ENCODE peak calls at places on chromosomes 11 and 22, in seven cellular contexts. One of them, this sample, is unnamed.

GRCh38 chr11:44568706-44569473 is 3.4 kb downstream of the CD82 start:
- DNase-seq in activated T-cell treated with anti-CD3 and anti-CD28 coated beads for 1 hour: peak
- DNase-seq in NCI-H2081 treated with DMSO at 0.1 percent for 48 hours: no peak
- DNase-seq in AG08395: peak
- DNase-seq in activated CD8-positive, alpha-beta T cell treated with anti-CD3 and anti-CD28 coated beads, Interleukin-2, amount 10 ng/mL, durations not matched to agents 7 days and 5 days: peak
- DNase-seq in MCF 10A: peak
- DNase-seq in SW 1271: peak
- DNase-seq in this sample: peak

GRCh38 chr11:40403321-40403720 is 1056.1 kb downstream of the LRRC4C start:
- DNase-seq in MCF 10A: peak
- DNase-seq in activated T-cell treated with anti-CD3 and anti-CD28 coated beads for 1 hour: no peak
- DNase-seq in SW 1271: no peak
- DNase-seq in NCI-H2081 treated with DMSO at 0.1 percent for 48 hours: no peak
- DNase-seq in AG08395: no peak
- DNase-seq in activated CD8-positive, alpha-beta T cell treated with anti-CD3 and anti-CD28 coated beads, Interleukin-2, amount 10 ng/mL, durations not matched to agents 7 days and 5 days: no peak
- DNase-seq in this sample: no peak

GRCh38 chr11:44426119-44426518 is 116.2 kb upstream of the ALX4 start:
- DNase-seq in AG08395: no peak
- DNase-seq in activated CD8-positive, alpha-beta T cell treated with anti-CD3 and anti-CD28 coated beads, Interleukin-2, amount 10 ng/mL, durations not matched to agents 7 days and 5 days: no peak
- DNase-seq in NCI-H2081 treated with DMSO at 0.1 percent for 48 hours: no peak
- DNase-seq in activated T-cell treated with anti-CD3 and anti-CD28 coated beads for 1 hour: no peak
- DNase-seq in MCF 10A: no peak
- DNase-seq in SW 1271: no peak
- DNase-seq in this sample: no peak

GRCh38 chr11:35373284-35373933 is 45.9 kb downstream of the SLC1A2 start:
- DNase-seq in activated T-cell treated with anti-CD3 and anti-CD28 coated beads for 1 hour: no peak
- DNase-seq in MCF 10A: no peak
- DNase-seq in SW 1271: no peak
- DNase-seq in NCI-H2081 treated with DMSO at 0.1 percent for 48 hours: no peak
- DNase-seq in AG08395: no peak
- DNase-seq in activated CD8-positive, alpha-beta T cell treated with anti-CD3 and anti-CD28 coated beads, Interleukin-2, amount 10 ng/mL, durations not matched to agents 7 days and 5 days: no peak
- DNase-seq in this sample: peak

GRCh38 chr11:111702623-111703022 is 63.6 kb downstream of the PPP2R1B start:
- DNase-seq in activated CD8-positive, alpha-beta T cell treated with anti-CD3 and anti-CD28 coated beads, Interleukin-2, amount 10 ng/mL, durations not matched to agents 7 days and 5 days: no peak
- DNase-seq in MCF 10A: no peak
- DNase-seq in NCI-H2081 treated with DMSO at 0.1 percent for 48 hours: no peak
- DNase-seq in activated T-cell treated with anti-CD3 and anti-CD28 coated beads for 1 hour: no peak
- DNase-seq in SW 1271: no peak
- DNase-seq in AG08395: no peak
- DNase-seq in this sample: no peak

GRCh38 chr11:73141031-73141308 is 1.1 kb downstream of the FCHSD2 start:
- DNase-seq in NCI-H2081 treated with DMSO at 0.1 percent for 48 hours: no peak
- DNase-seq in activated T-cell treated with anti-CD3 and anti-CD28 coated beads for 1 hour: peak
- DNase-seq in AG08395: peak
- DNase-seq in SW 1271: no peak
- DNase-seq in MCF 10A: no peak
- DNase-seq in activated CD8-positive, alpha-beta T cell treated with anti-CD3 and anti-CD28 coated beads, Interleukin-2, amount 10 ng/mL, durations not matched to agents 7 days and 5 days: peak
- DNase-seq in this sample: no peak

GRCh38 chr22:23218867-23219251 is 38.5 kb downstream of the BCR start:
- DNase-seq in NCI-H2081 treated with DMSO at 0.1 percent for 48 hours: no peak
- DNase-seq in AG08395: no peak
- DNase-seq in SW 1271: no peak
- DNase-seq in MCF 10A: no peak
- DNase-seq in activated CD8-positive, alpha-beta T cell treated with anti-CD3 and anti-CD28 coated beads, Interleukin-2, amount 10 ng/mL, durations not matched to agents 7 days and 5 days: no peak
- DNase-seq in activated T-cell treated with anti-CD3 and anti-CD28 coated beads for 1 hour: no peak
- DNase-seq in this sample: peak

GRCh38 chr22:37198290-37199102 is 10.4 kb upstream of the C1QTNF6 start:
- DNase-seq in SW 1271: peak
- DNase-seq in MCF 10A: peak
- DNase-seq in NCI-H2081 treated with DMSO at 0.1 percent for 48 hours: no peak
- DNase-seq in AG08395: peak
- DNase-seq in activated T-cell treated with anti-CD3 and anti-CD28 coated beads for 1 hour: peak
- DNase-seq in activated CD8-positive, alpha-beta T cell treated with anti-CD3 and anti-CD28 coated beads, Interleukin-2, amount 10 ng/mL, durations not matched to agents 7 days and 5 days: peak
- DNase-seq in this sample: peak

GRCh38 chr11:14029971-14030531 is 67.5 kb downstream of the SPON1 start:
- DNase-seq in AG08395: peak
- DNase-seq in MCF 10A: peak
- DNase-seq in NCI-H2081 treated with DMSO at 0.1 percent for 48 hours: peak
- DNase-seq in SW 1271: no peak
- DNase-seq in activated CD8-positive, alpha-beta T cell treated with anti-CD3 and anti-CD28 coated beads, Interleukin-2, amount 10 ng/mL, durations not matched to agents 7 days and 5 days: no peak
- DNase-seq in activated T-cell treated with anti-CD3 and anti-CD28 coated beads for 1 hour: no peak
- DNase-seq in this sample: peak

GRCh38 chr11:2930705-2931415 is 1.6 kb upstream of the PHLDA2 start:
- DNase-seq in NCI-H2081 treated with DMSO at 0.1 percent for 48 hours: no peak
- DNase-seq in activated T-cell treated with anti-CD3 and anti-CD28 coated beads for 1 hour: no peak
- DNase-seq in activated CD8-positive, alpha-beta T cell treated with anti-CD3 and anti-CD28 coated beads, Interleukin-2, amount 10 ng/mL, durations not matched to agents 7 days and 5 days: peak
- DNase-seq in MCF 10A: peak
- DNase-seq in AG08395: peak
- DNase-seq in SW 1271: peak
- DNase-seq in this sample: peak

GRCh38 chr22:48643066-48643731 is 1184.5 kb downstream of the BRD1 start:
- DNase-seq in SW 1271: no peak
- DNase-seq in MCF 10A: no peak
- DNase-seq in NCI-H2081 treated with DMSO at 0.1 percent for 48 hours: no peak
- DNase-seq in AG08395: no peak
- DNase-seq in activated T-cell treated with anti-CD3 and anti-CD28 coated beads for 1 hour: no peak
- DNase-seq in activated CD8-positive, alpha-beta T cell treated with anti-CD3 and anti-CD28 coated beads, Interleukin-2, amount 10 ng/mL, durations not matched to agents 7 days and 5 days: no peak
- DNase-seq in this sample: no peak

GRCh38 chr11:33291004-33291777 is 34.0 kb downstream of the HIPK3 start:
- DNase-seq in SW 1271: no peak
- DNase-seq in MCF 10A: no peak
- DNase-seq in AG08395: no peak
- DNase-seq in activated T-cell treated with anti-CD3 and anti-CD28 coated beads for 1 hour: no peak
- DNase-seq in NCI-H2081 treated with DMSO at 0.1 percent for 48 hours: no peak
- DNase-seq in activated CD8-positive, alpha-beta T cell treated with anti-CD3 and anti-CD28 coated beads, Interleukin-2, amount 10 ng/mL, durations not matched to agents 7 days and 5 days: no peak
- DNase-seq in this sample: no peak

GRCh38 chr11:93000511-93001476 is 31.3 kb downstream of the MTNR1B start:
- DNase-seq in NCI-H2081 treated with DMSO at 0.1 percent for 48 hours: no peak
- DNase-seq in SW 1271: peak
- DNase-seq in MCF 10A: peak
- DNase-seq in activated CD8-positive, alpha-beta T cell treated with anti-CD3 and anti-CD28 coated beads, Interleukin-2, amount 10 ng/mL, durations not matched to agents 7 days and 5 days: no peak
- DNase-seq in activated T-cell treated with anti-CD3 and anti-CD28 coated beads for 1 hour: no peak
- DNase-seq in AG08395: peak
- DNase-seq in this sample: no peak